ENCODE peak calls at places on chromosomes 13 and 19, in five cellular contexts. A is GM12878, Y is K562, G is H1, U is HepG2. J is an unnamed sample.

GRCh38 chr13:98878421-98879126 is 99.3 kb downstream of the DOCK9 start:
- DNase-seq in G (no peak), U (no peak), Y (no peak), A (no peak), J (no peak)

GRCh38 chr19:20912973-20913372 is 10.1 kb upstream of the ZNF85 start:
- DNase-seq in U (no peak), G (no peak), Y (no peak), A (no peak), J (no peak)

GRCh38 chr13:38641164-38641948 is 45.5 kb upstream of the FREM2 start:
- DNase-seq in G (no peak), Y (no peak), A (no peak), U (no peak), J (peak)

GRCh38 chr13:91381371-91381770 is 17.1 kb upstream of the GPC5 start:
- DNase-seq in G (no peak), U (no peak), Y (peak), A (no peak), J (peak)

GRCh38 chr19:42433503-42434260 is 6.5 kb upstream of the LIPE start:
- DNase-seq in U (peak), Y (peak), A (no peak), G (peak), J (no peak)

GRCh38 chr19:18456974-18457373 is 19.0 kb upstream of the ISYNA1 start:
- DNase-seq in Y (no peak), U (no peak), A (no peak), G (no peak), J (no peak)

GRCh38 chr13:95714142-95714832 is 37.3 kb downstream of the DNAJC3 start:
- DNase-seq in Y (no peak), U (no peak), G (no peak), A (no peak), J (no peak)

GRCh38 chr19:46515879-46516350 is 20.2 kb upstream of the PNMA8B start:
- DNase-seq in A (no peak), U (peak), G (peak), Y (peak), J (peak)

GRCh38 chr19:15631817-15632216 is 8.9 kb upstream of the CYP4F3 start:
- DNase-seq in Y (peak), G (no peak), U (peak), A (peak), J (peak)

GRCh38 chr19:48354332-48354992 is 9.3 kb downstream of the TMEM143 start:
- DNase-seq in G (no peak), U (peak), Y (peak), A (no peak), J (no peak)

GRCh38 chr19:34364830-34365462 is at the start of gene GPI:
- DNase-seq in A (no peak), U (peak), Y (peak), G (peak), J (peak)

GRCh38 chr19:18712981-18713380 is 29.5 kb downstream of the CRTC1 start:
- DNase-seq in G (no peak), U (no peak), Y (no peak), A (no peak), J (peak)

GRCh38 chr13:47175172-47175806 is 278.4 kb upstream of the HTR2A start:
- DNase-seq in G (no peak), U (no peak), Y (no peak), A (no peak), J (no peak)

GRCh38 chr19:17109962-17110598 is 34.5 kb downstream of the MYO9B start:
- DNase-seq in A (peak), Y (no peak), G (no peak), U (no peak), J (no peak)

GRCh38 chr13:25046985-25047660 is 48.8 kb upstream of the PABPC3 start:
- DNase-seq in Y (no peak), A (no peak), U (no peak), G (peak), J (peak)

GRCh38 chr19:47272448-47273312 is 2.0 kb upstream of the INAFM1 start:
- DNase-seq in A (no peak), U (no peak), G (peak), Y (peak), J (no peak)

GRCh38 chr19:51694318-51695085 is 1.4 kb downstream of the SPACA6 start:
- DNase-seq in A (no peak), G (no peak), U (no peak), Y (no peak), J (peak)

GRCh38 chr13:50079278-50080157 is 64.3 kb downstream of the KCNRG start:
- DNase-seq in Y (no peak), U (no peak), G (no peak), A (no peak), J (no peak)

GRCh38 chr13:29500426-29500825 is 95.1 kb downstream of the SLC7A1 start:
- DNase-seq in A (no peak), Y (no peak), G (no peak), U (no peak), J (no peak)

GRCh38 chr13:88063741-88064140 is 392.6 kb downstream of the SLITRK5 start:
- DNase-seq in A (no peak), G (no peak), Y (no peak), U (no peak), J (no peak)

GRCh38 chr13:60931858-60932546 is 483.6 kb downstream of the PCDH20 start:
- DNase-seq in U (peak), Y (no peak), A (no peak), G (no peak), J (no peak)

GRCh38 chr19:30719991-30720329 is 347.8 kb downstream of the ZNF536 start:
- DNase-seq in Y (no peak), G (peak), U (no peak), A (no peak), J (peak)

GRCh38 chr19:7595466-7596133 is at the start of gene CAMSAP3:
- DNase-seq in G (peak), U (peak), Y (peak), A (no peak), J (peak)

GRCh38 chr19:33499671-33500506 is 21.7 kb downstream of the PEPD start:
- DNase-seq in G (no peak), Y (no peak), U (no peak), A (no peak), J (peak)

GRCh38 chr19:19615086-19615485 is 3.4 kb downstream of the PBX4 start:
- DNase-seq in G (no peak), Y (no peak), U (no peak), A (no peak), J (no peak)

DNA sequence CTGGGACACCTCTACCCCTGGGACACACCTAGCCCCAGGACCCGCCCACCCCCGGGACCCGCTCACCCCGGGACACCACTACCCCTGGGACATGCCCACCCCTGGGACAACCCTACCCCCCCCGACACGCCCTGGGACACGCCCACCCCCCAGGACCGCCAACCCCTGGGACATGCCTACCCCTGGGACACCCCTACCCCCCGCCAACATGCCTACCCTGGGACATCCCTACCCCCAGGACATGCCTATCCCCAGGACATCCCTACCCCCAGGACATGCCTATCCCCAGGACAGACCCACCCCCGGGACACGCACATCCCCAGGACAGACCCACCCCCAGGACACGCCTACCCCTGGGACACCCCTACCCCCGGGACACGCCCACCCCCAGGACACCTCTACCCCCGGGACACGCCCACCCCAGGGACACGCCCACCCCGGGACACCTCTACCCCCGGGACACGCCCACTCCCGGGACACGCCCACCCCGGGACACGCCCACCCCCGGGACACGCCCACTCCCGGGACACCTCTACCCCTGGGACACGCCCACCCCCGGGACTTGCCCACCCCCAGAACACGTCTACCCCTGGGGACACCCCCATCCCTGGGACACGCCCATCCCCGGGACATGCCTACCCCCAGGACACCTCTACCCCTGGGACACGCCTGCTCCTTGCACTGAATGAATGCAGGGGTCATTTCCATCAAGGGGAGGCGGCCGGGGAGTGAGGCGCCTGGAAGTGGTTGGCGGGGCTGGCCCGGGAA is 32.3 kb downstream of the ADPRHL1 start:
- DNase-seq in Y (peak), U (no peak), G (no peak), A (no peak), J (peak)
- TF ChIP-seq GABPA in Y (no peak), U (no peak), G (no peak), A (no peak), J (no peak)

DNA sequence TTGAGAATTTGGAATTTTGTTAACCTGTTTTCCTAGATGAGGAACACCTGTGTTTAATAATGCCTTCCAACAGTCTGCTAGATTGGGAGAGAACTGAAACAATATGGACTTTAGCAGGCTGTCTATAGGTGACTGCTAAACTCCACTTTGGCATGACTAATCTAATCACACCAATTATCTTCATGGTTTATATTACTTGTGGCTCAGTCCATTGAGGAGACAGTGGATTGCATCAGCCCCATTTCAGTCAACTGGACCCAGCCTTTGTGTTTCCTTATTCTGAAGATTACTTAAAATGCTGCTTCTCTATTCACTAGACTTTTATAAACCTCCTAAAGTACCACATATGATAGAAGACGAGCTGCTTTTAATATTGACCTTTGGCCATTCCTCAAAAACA is 295.6 kb downstream of the NDFIP2 start:
- DNase-seq in U (no peak), A (no peak), Y (no peak), G (no peak), J (no peak)
- TF ChIP-seq CHD2 in U (no peak), A (no peak), Y (no peak), G (no peak), J (no peak)

GRCh38 chr13:101673360-101674105 is 221.1 kb downstream of the ITGBL1 start:
- DNase-seq in G (no peak), U (no peak), A (no peak), Y (no peak), J (no peak)
- TF ChIP-seq GABPA in G (no peak), U (no peak), A (no peak), Y (no peak), J (no peak)

GRCh38 chr19:10895920-10896319 is 24.6 kb downstream of the CARM1 start:
- DNase-seq in A (no peak), Y (no peak), U (no peak), G (no peak), J (no peak)

GRCh38 chr19:10896851-10897526 is 25.6 kb downstream of the CARM1 start:
- DNase-seq in Y (no peak), U (peak), A (no peak), G (no peak), J (no peak)

GRCh38 chr19:10899171-10899653 is 27.9 kb downstream of the CARM1 start:
- DNase-seq in G (no peak), A (no peak), U (no peak), Y (no peak), J (peak)

GRCh38 chr19:10895363-10895762 is 24.0 kb downstream of the CARM1 start:
- DNase-seq in U (no peak), A (no peak), Y (no peak), G (no peak), J (no peak)

DNA sequence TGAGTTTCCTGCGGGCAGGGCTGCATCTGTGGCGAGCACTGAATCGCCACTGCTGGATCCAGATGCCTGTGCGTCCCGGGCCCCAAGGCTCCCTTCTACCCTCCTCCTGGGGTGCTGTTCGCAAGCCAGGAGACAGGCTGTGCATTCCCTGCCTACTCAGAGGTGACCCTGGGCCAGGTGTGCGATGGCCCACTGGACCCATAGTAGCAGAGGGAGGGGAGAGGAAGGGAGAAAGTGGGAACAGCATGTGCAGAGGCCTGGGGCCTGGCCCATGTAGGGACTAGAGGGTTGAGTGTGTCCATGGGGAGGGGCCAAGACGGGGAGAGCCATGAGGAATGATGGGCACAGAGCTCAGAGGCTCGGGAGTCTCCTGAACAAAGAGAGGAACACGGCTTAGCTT is 27.3 kb downstream of the CARM1 start:
- DNase-seq in U (no peak), A (no peak), Y (no peak), G (no peak), J (no peak)
- TF ChIP-seq CHD2 in U (no peak), A (no peak), Y (no peak), G (no peak), J (no peak)

GRCh38 chr19:50173144-50173543 is 10.1 kb upstream of the IZUMO2 start:
- DNase-seq in U (no peak), G (no peak), Y (peak), A (peak), J (no peak)
- TF ChIP-seq GABPA in U (no peak), G (no peak), Y (no peak), A (no peak), J (no peak)

DNA sequence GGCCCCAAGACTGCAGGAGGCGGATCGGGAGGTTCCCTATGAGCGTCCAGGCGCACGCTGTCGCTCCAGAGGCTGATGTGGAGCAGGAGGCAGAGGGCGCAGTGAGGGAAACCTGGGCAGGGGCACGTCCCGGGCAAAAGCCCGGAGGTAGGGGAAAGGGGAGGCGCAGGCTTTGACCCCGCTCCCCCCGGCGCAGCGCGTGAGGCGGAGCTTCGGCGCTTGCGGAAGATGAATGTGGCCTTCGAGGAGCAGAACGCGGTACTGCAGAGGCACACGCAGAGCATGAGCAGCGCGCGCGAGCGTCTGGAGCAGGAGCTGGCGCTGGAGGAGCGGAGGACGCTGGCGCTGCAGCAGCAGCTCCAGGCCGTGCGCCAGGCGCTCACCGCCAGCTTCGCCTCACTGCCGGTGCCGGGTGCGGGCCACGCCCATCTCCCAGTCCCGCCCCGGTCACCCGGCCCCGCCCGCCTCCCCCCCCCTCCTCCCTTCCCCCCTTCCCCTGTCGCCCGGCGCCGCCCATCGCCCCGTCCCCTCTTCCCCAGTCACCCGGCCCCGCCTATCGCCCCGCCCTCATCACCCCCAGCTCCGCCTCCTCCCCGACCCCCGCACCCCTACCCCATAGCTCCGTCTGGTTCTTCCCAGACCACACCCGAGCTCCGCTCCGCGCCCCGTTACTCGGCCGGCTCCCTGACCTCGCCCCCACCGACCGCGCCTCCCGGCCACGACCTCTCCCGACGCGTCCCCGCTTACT is 4.1 kb downstream of the HMG20B start:
- DNase-seq in A (no peak), G (peak), U (no peak), Y (peak), J (peak)
- TF ChIP-seq CHD2 in A (no peak), G (no peak), U (no peak), Y (no peak), J (no peak)

DNA sequence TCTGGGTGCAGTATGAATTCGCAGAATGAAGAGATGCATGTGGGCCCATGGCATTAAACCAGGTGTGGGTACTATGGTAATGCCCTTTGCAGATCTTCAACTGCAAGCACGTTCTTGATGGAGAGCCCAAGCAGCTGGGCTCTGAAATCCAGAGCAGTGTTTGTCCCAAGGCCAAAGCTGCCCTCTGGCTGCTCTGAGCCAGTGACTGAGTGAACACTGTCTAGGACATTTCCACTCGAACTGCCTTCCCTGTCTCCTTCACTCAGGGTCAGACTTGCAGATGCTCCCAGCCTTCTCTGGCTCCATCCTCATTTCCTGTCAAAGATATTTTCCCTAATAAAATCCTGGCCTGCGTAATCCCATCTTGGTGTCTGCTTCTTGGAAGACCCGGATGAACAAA is 80.2 kb upstream of the GJB6 start:
- DNase-seq in Y (no peak), A (no peak), G (no peak), U (no peak), J (no peak)
- TF ChIP-seq GABPA in Y (no peak), A (no peak), G (no peak), U (no peak), J (no peak)

J was measured in SK-N-SH.